ENCODE peak calls at places on chromosomes 16 and 17, in ten cellular contexts. One of them, this sample, is unnamed.

GRCh38 chr17:17855976-17856375 is 19.2 kb upstream of the SREBF1 start:
- DNase-seq in Caki2: no peak
- DNase-seq in NB4: no peak
- DNase-seq in CD8-positive, alpha-beta T cell: no peak
- DNase-seq in iPS-NIHi11: no peak
- DNase-seq in Daoy: no peak
- DNase-seq in KBM-7: no peak
- DNase-seq in AG08395: no peak
- DNase-seq in smooth muscle cell of the brain vasculature: no peak
- DNase-seq in RWPE1: no peak
- DNase-seq in this sample: no peak

GRCh38 chr17:82878545-82878944 is 38.7 kb upstream of the ZNF750 start:
- DNase-seq in Caki2: no peak
- DNase-seq in NB4: peak
- DNase-seq in CD8-positive, alpha-beta T cell: no peak
- DNase-seq in iPS-NIHi11: no peak
- DNase-seq in Daoy: no peak
- DNase-seq in KBM-7: peak
- DNase-seq in AG08395: no peak
- DNase-seq in smooth muscle cell of the brain vasculature: no peak
- DNase-seq in RWPE1: no peak
- DNase-seq in this sample: no peak

GRCh38 chr17:17151962-17152361 is 54.2 kb downstream of the PLD6 start:
- DNase-seq in Caki2: peak
- DNase-seq in NB4: no peak
- DNase-seq in CD8-positive, alpha-beta T cell: peak
- DNase-seq in iPS-NIHi11: no peak
- DNase-seq in Daoy: peak
- DNase-seq in KBM-7: no peak
- DNase-seq in AG08395: peak
- DNase-seq in smooth muscle cell of the brain vasculature: peak
- DNase-seq in RWPE1: peak
- DNase-seq in this sample: no peak

GRCh38 chr17:62966426-62967110 is 533 bp downstream of the TANC2 start:
- DNase-seq in Caki2: no peak
- DNase-seq in NB4: peak
- DNase-seq in CD8-positive, alpha-beta T cell: peak
- DNase-seq in iPS-NIHi11: peak
- DNase-seq in Daoy: peak
- DNase-seq in KBM-7: peak
- DNase-seq in AG08395: peak
- DNase-seq in smooth muscle cell of the brain vasculature: no peak
- DNase-seq in RWPE1: peak
- DNase-seq in this sample: no peak

GRCh38 chr17:38893612-38894011 is 23.8 kb downstream of the LASP1 start:
- DNase-seq in Caki2: no peak
- DNase-seq in NB4: peak
- DNase-seq in CD8-positive, alpha-beta T cell: peak
- DNase-seq in iPS-NIHi11: no peak
- DNase-seq in Daoy: no peak
- DNase-seq in KBM-7: peak
- DNase-seq in AG08395: no peak
- DNase-seq in smooth muscle cell of the brain vasculature: no peak
- DNase-seq in RWPE1: no peak
- DNase-seq in this sample: no peak

GRCh38 chr16:728890-729744 is 2.2 kb downstream of the HAGHL start:
- DNase-seq in Caki2: no peak
- DNase-seq in NB4: peak
- DNase-seq in CD8-positive, alpha-beta T cell: no peak
- DNase-seq in iPS-NIHi11: no peak
- DNase-seq in Daoy: no peak
- DNase-seq in KBM-7: no peak
- DNase-seq in AG08395: no peak
- DNase-seq in smooth muscle cell of the brain vasculature: no peak
- DNase-seq in RWPE1: no peak
- DNase-seq in this sample: no peak

GRCh38 chr16:85998868-85999729 is 100.1 kb downstream of the IRF8 start:
- DNase-seq in Caki2: no peak
- DNase-seq in NB4: no peak
- DNase-seq in CD8-positive, alpha-beta T cell: no peak
- DNase-seq in iPS-NIHi11: no peak
- DNase-seq in Daoy: peak
- DNase-seq in KBM-7: no peak
- DNase-seq in AG08395: no peak
- DNase-seq in smooth muscle cell of the brain vasculature: no peak
- DNase-seq in RWPE1: peak
- DNase-seq in this sample: no peak

GRCh38 chr16:50025544-50025931 is 513 bp downstream of the CNEP1R1 start:
- DNase-seq in Caki2: no peak
- DNase-seq in NB4: peak
- DNase-seq in CD8-positive, alpha-beta T cell: peak
- DNase-seq in iPS-NIHi11: no peak
- DNase-seq in Daoy: no peak
- DNase-seq in KBM-7: peak
- DNase-seq in AG08395: peak
- DNase-seq in smooth muscle cell of the brain vasculature: no peak
- DNase-seq in RWPE1: peak
- DNase-seq in this sample: no peak

GRCh38 chr17:37365589-37365988 is 10.2 kb upstream of the C17orf78 start:
- DNase-seq in Caki2: no peak
- DNase-seq in NB4: no peak
- DNase-seq in CD8-positive, alpha-beta T cell: no peak
- DNase-seq in iPS-NIHi11: no peak
- DNase-seq in Daoy: no peak
- DNase-seq in KBM-7: no peak
- DNase-seq in AG08395: no peak
- DNase-seq in smooth muscle cell of the brain vasculature: no peak
- DNase-seq in RWPE1: no peak
- DNase-seq in this sample: no peak

GRCh38 chr16:69917739-69918138 is 33.4 kb upstream of the CLEC18A start:
- DNase-seq in Caki2: peak
- DNase-seq in NB4: no peak
- DNase-seq in CD8-positive, alpha-beta T cell: no peak
- DNase-seq in iPS-NIHi11: peak
- DNase-seq in Daoy: peak
- DNase-seq in KBM-7: no peak
- DNase-seq in AG08395: peak
- DNase-seq in smooth muscle cell of the brain vasculature: peak
- DNase-seq in RWPE1: peak
- DNase-seq in this sample: no peak

GRCh38 chr16:10245002-10245401 is 62.8 kb upstream of the GRIN2A start:
- DNase-seq in Caki2: no peak
- DNase-seq in NB4: no peak
- DNase-seq in CD8-positive, alpha-beta T cell: no peak
- DNase-seq in iPS-NIHi11: no peak
- DNase-seq in Daoy: no peak
- DNase-seq in KBM-7: no peak
- DNase-seq in AG08395: no peak
- DNase-seq in smooth muscle cell of the brain vasculature: no peak
- DNase-seq in RWPE1: no peak
- DNase-seq in this sample: no peak

GRCh38 chr16:11333696-11334095 is 11.6 kb upstream of the RMI2 start:
- DNase-seq in Caki2: peak
- DNase-seq in NB4: no peak
- DNase-seq in CD8-positive, alpha-beta T cell: no peak
- DNase-seq in iPS-NIHi11: no peak
- DNase-seq in Daoy: no peak
- DNase-seq in KBM-7: no peak
- DNase-seq in AG08395: no peak
- DNase-seq in smooth muscle cell of the brain vasculature: no peak
- DNase-seq in RWPE1: peak
- DNase-seq in this sample: no peak

GRCh38 chr16:57365826-57366536 is 6.3 kb upstream of the CX3CL1 start:
- DNase-seq in Caki2: no peak
- DNase-seq in NB4: no peak
- DNase-seq in CD8-positive, alpha-beta T cell: no peak
- DNase-seq in iPS-NIHi11: no peak
- DNase-seq in Daoy: no peak
- DNase-seq in KBM-7: no peak
- DNase-seq in AG08395: no peak
- DNase-seq in smooth muscle cell of the brain vasculature: no peak
- DNase-seq in RWPE1: no peak
- DNase-seq in this sample: no peak

GRCh38 chr17:29342148-29342765 is 47.9 kb upstream of the TAOK1 start:
- DNase-seq in Caki2: no peak
- DNase-seq in NB4: peak
- DNase-seq in CD8-positive, alpha-beta T cell: no peak
- DNase-seq in iPS-NIHi11: no peak
- DNase-seq in Daoy: no peak
- DNase-seq in KBM-7: peak
- DNase-seq in AG08395: no peak
- DNase-seq in smooth muscle cell of the brain vasculature: no peak
- DNase-seq in RWPE1: no peak
- DNase-seq in this sample: no peak

GRCh38 chr17:29322363-29322762 is 28.4 kb upstream of the NUFIP2 start:
- DNase-seq in Caki2: no peak
- DNase-seq in NB4: no peak
- DNase-seq in CD8-positive, alpha-beta T cell: no peak
- DNase-seq in iPS-NIHi11: no peak
- DNase-seq in Daoy: no peak
- DNase-seq in KBM-7: no peak
- DNase-seq in AG08395: no peak
- DNase-seq in smooth muscle cell of the brain vasculature: no peak
- DNase-seq in RWPE1: no peak
- DNase-seq in this sample: no peak

GRCh38 chr17:32927201-32927723 is 691 bp upstream of the TMEM98 start:
- DNase-seq in Caki2: no peak
- DNase-seq in NB4: no peak
- DNase-seq in CD8-positive, alpha-beta T cell: no peak
- DNase-seq in iPS-NIHi11: no peak
- DNase-seq in Daoy: no peak
- DNase-seq in KBM-7: no peak
- DNase-seq in AG08395: no peak
- DNase-seq in smooth muscle cell of the brain vasculature: no peak
- DNase-seq in RWPE1: no peak
- DNase-seq in this sample: no peak

GRCh38 chr16:19774024-19774423 is 56.0 kb downstream of the IQCK start:
- DNase-seq in Caki2: no peak
- DNase-seq in NB4: no peak
- DNase-seq in CD8-positive, alpha-beta T cell: no peak
- DNase-seq in iPS-NIHi11: no peak
- DNase-seq in Daoy: no peak
- DNase-seq in KBM-7: no peak
- DNase-seq in AG08395: no peak
- DNase-seq in smooth muscle cell of the brain vasculature: no peak
- DNase-seq in RWPE1: no peak
- DNase-seq in this sample: no peak

GRCh38 chr17:77076046-77076882 is 64.5 kb upstream of the SEC14L1 start:
- DNase-seq in Caki2: no peak
- DNase-seq in NB4: no peak
- DNase-seq in CD8-positive, alpha-beta T cell: no peak
- DNase-seq in iPS-NIHi11: no peak
- DNase-seq in Daoy: peak
- DNase-seq in KBM-7: no peak
- DNase-seq in AG08395: no peak
- DNase-seq in smooth muscle cell of the brain vasculature: no peak
- DNase-seq in RWPE1: no peak
- DNase-seq in this sample: no peak

GRCh38 chr17:74780443-74781238 is 4.5 kb upstream of the NAT9 start:
- DNase-seq in Caki2: peak
- DNase-seq in NB4: peak
- DNase-seq in CD8-positive, alpha-beta T cell: no peak
- DNase-seq in iPS-NIHi11: peak
- DNase-seq in Daoy: peak
- DNase-seq in KBM-7: peak
- DNase-seq in AG08395: peak
- DNase-seq in smooth muscle cell of the brain vasculature: no peak
- DNase-seq in RWPE1: peak
- DNase-seq in this sample: peak

GRCh38 chr17:42378597-42379594 is 9.3 kb downstream of the STAT3 start:
- DNase-seq in Caki2: no peak
- DNase-seq in NB4: no peak
- DNase-seq in CD8-positive, alpha-beta T cell: no peak
- DNase-seq in iPS-NIHi11: no peak
- DNase-seq in Daoy: peak
- DNase-seq in KBM-7: peak
- DNase-seq in AG08395: peak
- DNase-seq in smooth muscle cell of the brain vasculature: no peak
- DNase-seq in RWPE1: peak
- DNase-seq in this sample: no peak

GRCh38 chr17:4533522-4534502 is 21.4 kb downstream of the MYBBP1A start:
- DNase-seq in Caki2: no peak
- DNase-seq in NB4: peak
- DNase-seq in CD8-positive, alpha-beta T cell: no peak
- DNase-seq in iPS-NIHi11: peak
- DNase-seq in Daoy: peak
- DNase-seq in KBM-7: no peak
- DNase-seq in AG08395: no peak
- DNase-seq in smooth muscle cell of the brain vasculature: no peak
- DNase-seq in RWPE1: no peak
- DNase-seq in this sample: no peak

GRCh38 chr17:30005709-30006320 is 64.4 kb downstream of the EFCAB5 start:
- DNase-seq in Caki2: no peak
- DNase-seq in NB4: no peak
- DNase-seq in CD8-positive, alpha-beta T cell: no peak
- DNase-seq in iPS-NIHi11: no peak
- DNase-seq in Daoy: peak
- DNase-seq in KBM-7: no peak
- DNase-seq in AG08395: no peak
- DNase-seq in smooth muscle cell of the brain vasculature: no peak
- DNase-seq in RWPE1: peak
- DNase-seq in this sample: no peak

GRCh38 chr17:68398731-68399637 is 58.3 kb downstream of the WIPI1 start:
- DNase-seq in Caki2: peak
- DNase-seq in NB4: peak
- DNase-seq in CD8-positive, alpha-beta T cell: peak
- DNase-seq in iPS-NIHi11: peak
- DNase-seq in Daoy: peak
- DNase-seq in KBM-7: peak
- DNase-seq in AG08395: peak
- DNase-seq in smooth muscle cell of the brain vasculature: peak
- DNase-seq in RWPE1: peak
- DNase-seq in this sample: peak

GRCh38 chr17:34434065-34434464 is 71.0 kb upstream of the CCL1 start:
- DNase-seq in Caki2: no peak
- DNase-seq in NB4: peak
- DNase-seq in CD8-positive, alpha-beta T cell: no peak
- DNase-seq in iPS-NIHi11: no peak
- DNase-seq in Daoy: no peak
- DNase-seq in KBM-7: no peak
- DNase-seq in AG08395: no peak
- DNase-seq in smooth muscle cell of the brain vasculature: no peak
- DNase-seq in RWPE1: no peak
- DNase-seq in this sample: no peak

GRCh38 chr16:10740000-10740844 is 3.4 kb upstream of the NUBP1 start:
- DNase-seq in Caki2: no peak
- DNase-seq in NB4: no peak
- DNase-seq in CD8-positive, alpha-beta T cell: no peak
- DNase-seq in iPS-NIHi11: no peak
- DNase-seq in Daoy: no peak
- DNase-seq in KBM-7: no peak
- DNase-seq in AG08395: no peak
- DNase-seq in smooth muscle cell of the brain vasculature: no peak
- DNase-seq in RWPE1: no peak
- DNase-seq in this sample: no peak

GRCh38 chr17:54662978-54663876 is 237.4 kb upstream of the TOM1L1 start:
- DNase-seq in Caki2: no peak
- DNase-seq in NB4: no peak
- DNase-seq in CD8-positive, alpha-beta T cell: no peak
- DNase-seq in iPS-NIHi11: no peak
- DNase-seq in Daoy: no peak
- DNase-seq in KBM-7: no peak
- DNase-seq in AG08395: no peak
- DNase-seq in smooth muscle cell of the brain vasculature: no peak
- DNase-seq in RWPE1: no peak
- DNase-seq in this sample: no peak

GRCh38 chr17:42311240-42312034 is 23.1 kb downstream of the STAT5A start:
- DNase-seq in Caki2: no peak
- DNase-seq in NB4: peak
- DNase-seq in CD8-positive, alpha-beta T cell: no peak
- DNase-seq in iPS-NIHi11: no peak
- DNase-seq in Daoy: no peak
- DNase-seq in KBM-7: peak
- DNase-seq in AG08395: peak
- DNase-seq in smooth muscle cell of the brain vasculature: no peak
- DNase-seq in RWPE1: no peak
- DNase-seq in this sample: no peak

GRCh38 chr17:17063546-17064122 is 21.4 kb downstream of the MPRIP start:
- DNase-seq in Caki2: no peak
- DNase-seq in NB4: no peak
- DNase-seq in CD8-positive, alpha-beta T cell: no peak
- DNase-seq in iPS-NIHi11: no peak
- DNase-seq in Daoy: no peak
- DNase-seq in KBM-7: no peak
- DNase-seq in AG08395: peak
- DNase-seq in smooth muscle cell of the brain vasculature: no peak
- DNase-seq in RWPE1: no peak
- DNase-seq in this sample: no peak

This sample was measured in HCT116.